ENCODE peak calls at places on chromosomes 6 and 20, in nine cellular contexts. One of them, this sample, is unnamed.

GRCh38 chr6:7905416-7905815 is 5.2 kb downstream of the TXNDC5 start:
- DNase-seq in CD8-positive, alpha-beta T cell: no peak
- DNase-seq in nucleus accumbens: no peak
- DNase-seq in hypothalamus: no peak
- DNase-seq in activated naive CD8-positive, alpha-beta T cell treated with anti-CD3 and anti-CD28 coated beads for 36 hours: no peak
- DNase-seq in stimulated activated CD8-positive, alpha-beta memory T cell treated with anti-CD3 and anti-CD28 coated beads, Interleukin-12 subunit alpha, Interleukin-12 subunit beta, amount 100 ng/mL, for 4 hours: no peak
- DNase-seq in HT1080: no peak
- DNase-seq in activated T-helper 1 cell treated with anti-CD3 and anti-CD28 coated beads, Interleukin-2, amount 50 U/mL, for 16 hours: no peak
- DNase-seq in B cell: no peak
- DNase-seq in this sample: no peak

GRCh38 chr20:19918965-19919329 is 98.2 kb upstream of the NAA20 start:
- DNase-seq in CD8-positive, alpha-beta T cell: no peak
- DNase-seq in nucleus accumbens: no peak
- DNase-seq in hypothalamus: no peak
- DNase-seq in activated naive CD8-positive, alpha-beta T cell treated with anti-CD3 and anti-CD28 coated beads for 36 hours: no peak
- DNase-seq in stimulated activated CD8-positive, alpha-beta memory T cell treated with anti-CD3 and anti-CD28 coated beads, Interleukin-12 subunit alpha, Interleukin-12 subunit beta, amount 100 ng/mL, for 4 hours: no peak
- DNase-seq in HT1080: no peak
- DNase-seq in activated T-helper 1 cell treated with anti-CD3 and anti-CD28 coated beads, Interleukin-2, amount 50 U/mL, for 16 hours: no peak
- DNase-seq in B cell: no peak
- DNase-seq in this sample: no peak

GRCh38 chr6:40325791-40326190 is 261.4 kb downstream of the LRFN2 start:
- DNase-seq in CD8-positive, alpha-beta T cell: no peak
- DNase-seq in nucleus accumbens: no peak
- DNase-seq in hypothalamus: no peak
- DNase-seq in activated naive CD8-positive, alpha-beta T cell treated with anti-CD3 and anti-CD28 coated beads for 36 hours: no peak
- DNase-seq in stimulated activated CD8-positive, alpha-beta memory T cell treated with anti-CD3 and anti-CD28 coated beads, Interleukin-12 subunit alpha, Interleukin-12 subunit beta, amount 100 ng/mL, for 4 hours: no peak
- DNase-seq in HT1080: no peak
- DNase-seq in activated T-helper 1 cell treated with anti-CD3 and anti-CD28 coated beads, Interleukin-2, amount 50 U/mL, for 16 hours: no peak
- DNase-seq in B cell: no peak
- DNase-seq in this sample: no peak

GRCh38 chr6:97405818-97406409 is 122.9 kb upstream of the MMS22L start:
- DNase-seq in CD8-positive, alpha-beta T cell: no peak
- DNase-seq in nucleus accumbens: no peak
- DNase-seq in hypothalamus: no peak
- DNase-seq in activated naive CD8-positive, alpha-beta T cell treated with anti-CD3 and anti-CD28 coated beads for 36 hours: no peak
- DNase-seq in stimulated activated CD8-positive, alpha-beta memory T cell treated with anti-CD3 and anti-CD28 coated beads, Interleukin-12 subunit alpha, Interleukin-12 subunit beta, amount 100 ng/mL, for 4 hours: no peak
- DNase-seq in HT1080: no peak
- DNase-seq in activated T-helper 1 cell treated with anti-CD3 and anti-CD28 coated beads, Interleukin-2, amount 50 U/mL, for 16 hours: no peak
- DNase-seq in B cell: no peak
- DNase-seq in this sample: no peak

GRCh38 chr6:16278048-16278724 is 39.8 kb downstream of the GMPR start:
- DNase-seq in CD8-positive, alpha-beta T cell: no peak
- DNase-seq in nucleus accumbens: no peak
- DNase-seq in hypothalamus: no peak
- DNase-seq in activated naive CD8-positive, alpha-beta T cell treated with anti-CD3 and anti-CD28 coated beads for 36 hours: no peak
- DNase-seq in stimulated activated CD8-positive, alpha-beta memory T cell treated with anti-CD3 and anti-CD28 coated beads, Interleukin-12 subunit alpha, Interleukin-12 subunit beta, amount 100 ng/mL, for 4 hours: no peak
- DNase-seq in HT1080: no peak
- DNase-seq in activated T-helper 1 cell treated with anti-CD3 and anti-CD28 coated beads, Interleukin-2, amount 50 U/mL, for 16 hours: no peak
- DNase-seq in B cell: no peak
- DNase-seq in this sample: no peak

GRCh38 chr6:28474441-28475219 is 31.3 kb upstream of the ZSCAN23 start:
- DNase-seq in CD8-positive, alpha-beta T cell: no peak
- DNase-seq in nucleus accumbens: no peak
- DNase-seq in hypothalamus: no peak
- DNase-seq in activated naive CD8-positive, alpha-beta T cell treated with anti-CD3 and anti-CD28 coated beads for 36 hours: peak
- DNase-seq in stimulated activated CD8-positive, alpha-beta memory T cell treated with anti-CD3 and anti-CD28 coated beads, Interleukin-12 subunit alpha, Interleukin-12 subunit beta, amount 100 ng/mL, for 4 hours: no peak
- DNase-seq in HT1080: peak
- DNase-seq in activated T-helper 1 cell treated with anti-CD3 and anti-CD28 coated beads, Interleukin-2, amount 50 U/mL, for 16 hours: no peak
- DNase-seq in B cell: no peak
- DNase-seq in this sample: peak

GRCh38 chr6:107716688-107717089 is 107.4 kb downstream of the SCML4 start:
- DNase-seq in CD8-positive, alpha-beta T cell: peak
- DNase-seq in nucleus accumbens: no peak
- DNase-seq in hypothalamus: no peak
- DNase-seq in activated naive CD8-positive, alpha-beta T cell treated with anti-CD3 and anti-CD28 coated beads for 36 hours: peak
- DNase-seq in stimulated activated CD8-positive, alpha-beta memory T cell treated with anti-CD3 and anti-CD28 coated beads, Interleukin-12 subunit alpha, Interleukin-12 subunit beta, amount 100 ng/mL, for 4 hours: peak
- DNase-seq in HT1080: peak
- DNase-seq in activated T-helper 1 cell treated with anti-CD3 and anti-CD28 coated beads, Interleukin-2, amount 50 U/mL, for 16 hours: peak
- DNase-seq in B cell: peak
- DNase-seq in this sample: no peak

GRCh38 chr20:45933231-45934045 is 1.0 kb upstream of the PCIF1 start:
- DNase-seq in CD8-positive, alpha-beta T cell: peak
- DNase-seq in nucleus accumbens: peak
- DNase-seq in hypothalamus: peak
- DNase-seq in activated naive CD8-positive, alpha-beta T cell treated with anti-CD3 and anti-CD28 coated beads for 36 hours: peak
- DNase-seq in stimulated activated CD8-positive, alpha-beta memory T cell treated with anti-CD3 and anti-CD28 coated beads, Interleukin-12 subunit alpha, Interleukin-12 subunit beta, amount 100 ng/mL, for 4 hours: no peak
- DNase-seq in HT1080: peak
- DNase-seq in activated T-helper 1 cell treated with anti-CD3 and anti-CD28 coated beads, Interleukin-2, amount 50 U/mL, for 16 hours: peak
- DNase-seq in B cell: peak
- DNase-seq in this sample: peak

GRCh38 chr6:125888989-125889656 is 67.4 kb upstream of the HINT3 start:
- DNase-seq in CD8-positive, alpha-beta T cell: no peak
- DNase-seq in nucleus accumbens: no peak
- DNase-seq in hypothalamus: no peak
- DNase-seq in activated naive CD8-positive, alpha-beta T cell treated with anti-CD3 and anti-CD28 coated beads for 36 hours: no peak
- DNase-seq in stimulated activated CD8-positive, alpha-beta memory T cell treated with anti-CD3 and anti-CD28 coated beads, Interleukin-12 subunit alpha, Interleukin-12 subunit beta, amount 100 ng/mL, for 4 hours: no peak
- DNase-seq in HT1080: peak
- DNase-seq in activated T-helper 1 cell treated with anti-CD3 and anti-CD28 coated beads, Interleukin-2, amount 50 U/mL, for 16 hours: no peak
- DNase-seq in B cell: no peak
- DNase-seq in this sample: no peak

GRCh38 chr20:57953638-57954037 is 243.8 kb upstream of the PMEPA1 start:
- DNase-seq in CD8-positive, alpha-beta T cell: no peak
- DNase-seq in nucleus accumbens: no peak
- DNase-seq in hypothalamus: no peak
- DNase-seq in activated naive CD8-positive, alpha-beta T cell treated with anti-CD3 and anti-CD28 coated beads for 36 hours: no peak
- DNase-seq in stimulated activated CD8-positive, alpha-beta memory T cell treated with anti-CD3 and anti-CD28 coated beads, Interleukin-12 subunit alpha, Interleukin-12 subunit beta, amount 100 ng/mL, for 4 hours: no peak
- DNase-seq in HT1080: peak
- DNase-seq in activated T-helper 1 cell treated with anti-CD3 and anti-CD28 coated beads, Interleukin-2, amount 50 U/mL, for 16 hours: no peak
- DNase-seq in B cell: no peak
- DNase-seq in this sample: no peak

GRCh38 chr6:114310053-114310452 is 32.8 kb downstream of the HS3ST5 start:
- DNase-seq in CD8-positive, alpha-beta T cell: no peak
- DNase-seq in nucleus accumbens: no peak
- DNase-seq in hypothalamus: no peak
- DNase-seq in activated naive CD8-positive, alpha-beta T cell treated with anti-CD3 and anti-CD28 coated beads for 36 hours: no peak
- DNase-seq in stimulated activated CD8-positive, alpha-beta memory T cell treated with anti-CD3 and anti-CD28 coated beads, Interleukin-12 subunit alpha, Interleukin-12 subunit beta, amount 100 ng/mL, for 4 hours: no peak
- DNase-seq in HT1080: no peak
- DNase-seq in activated T-helper 1 cell treated with anti-CD3 and anti-CD28 coated beads, Interleukin-2, amount 50 U/mL, for 16 hours: no peak
- DNase-seq in B cell: no peak
- DNase-seq in this sample: no peak

GRCh38 chr6:157266274-157267101 is 56.8 kb downstream of the TMEM242 start:
- DNase-seq in CD8-positive, alpha-beta T cell: no peak
- DNase-seq in nucleus accumbens: no peak
- DNase-seq in hypothalamus: no peak
- DNase-seq in activated naive CD8-positive, alpha-beta T cell treated with anti-CD3 and anti-CD28 coated beads for 36 hours: no peak
- DNase-seq in stimulated activated CD8-positive, alpha-beta memory T cell treated with anti-CD3 and anti-CD28 coated beads, Interleukin-12 subunit alpha, Interleukin-12 subunit beta, amount 100 ng/mL, for 4 hours: no peak
- DNase-seq in HT1080: no peak
- DNase-seq in activated T-helper 1 cell treated with anti-CD3 and anti-CD28 coated beads, Interleukin-2, amount 50 U/mL, for 16 hours: no peak
- DNase-seq in B cell: no peak
- DNase-seq in this sample: no peak

GRCh38 chr20:32945710-32946221 is 58.5 kb downstream of the SUN5 start:
- DNase-seq in CD8-positive, alpha-beta T cell: peak
- DNase-seq in nucleus accumbens: no peak
- DNase-seq in hypothalamus: no peak
- DNase-seq in activated naive CD8-positive, alpha-beta T cell treated with anti-CD3 and anti-CD28 coated beads for 36 hours: no peak
- DNase-seq in stimulated activated CD8-positive, alpha-beta memory T cell treated with anti-CD3 and anti-CD28 coated beads, Interleukin-12 subunit alpha, Interleukin-12 subunit beta, amount 100 ng/mL, for 4 hours: no peak
- DNase-seq in HT1080: peak
- DNase-seq in activated T-helper 1 cell treated with anti-CD3 and anti-CD28 coated beads, Interleukin-2, amount 50 U/mL, for 16 hours: no peak
- DNase-seq in B cell: no peak
- DNase-seq in this sample: peak

GRCh38 chr6:11194399-11195274 is 37.8 kb downstream of the NEDD9 start:
- DNase-seq in CD8-positive, alpha-beta T cell: no peak
- DNase-seq in nucleus accumbens: no peak
- DNase-seq in hypothalamus: no peak
- DNase-seq in activated naive CD8-positive, alpha-beta T cell treated with anti-CD3 and anti-CD28 coated beads for 36 hours: no peak
- DNase-seq in stimulated activated CD8-positive, alpha-beta memory T cell treated with anti-CD3 and anti-CD28 coated beads, Interleukin-12 subunit alpha, Interleukin-12 subunit beta, amount 100 ng/mL, for 4 hours: no peak
- DNase-seq in HT1080: no peak
- DNase-seq in activated T-helper 1 cell treated with anti-CD3 and anti-CD28 coated beads, Interleukin-2, amount 50 U/mL, for 16 hours: no peak
- DNase-seq in B cell: no peak
- DNase-seq in this sample: peak

This sample was measured in D341Med.